ENCODE peak calls at places on chromosomes 16 and 17, in eight cellular contexts. One of them, this sample, is unnamed.

GRCh38 chr17:50111687-50112655 is 16.8 kb downstream of the PDK2 start:
- DNase-seq in GM23248: no peak
- DNase-seq in H9: peak; percentile 49
- DNase-seq in iris pigment epithelial cell: no peak
- DNase-seq in astrocyte of the spinal cord: no peak
- DNase-seq in NCI-H460: no peak
- DNase-seq in CD8-positive, alpha-beta memory T cell: no peak
- DNase-seq in H7: no peak
- DNase-seq in this sample: no peak

GRCh38 chr17:2124391-2124790 is 69.5 kb downstream of the HIC1 start:
- DNase-seq in GM23248: no peak
- DNase-seq in H9: no peak
- DNase-seq in iris pigment epithelial cell: peak; percentile 67
- DNase-seq in astrocyte of the spinal cord: peak; percentile 16
- DNase-seq in NCI-H460: no peak
- DNase-seq in CD8-positive, alpha-beta memory T cell: no peak
- DNase-seq in H7: peak; percentile 52
- DNase-seq in this sample: no peak

GRCh38 chr17:29592850-29593545 is at the start of gene ANKRD13B:
- DNase-seq in GM23248: peak; percentile 59
- DNase-seq in H9: no peak
- DNase-seq in iris pigment epithelial cell: no peak
- DNase-seq in astrocyte of the spinal cord: no peak
- DNase-seq in NCI-H460: no peak
- DNase-seq in CD8-positive, alpha-beta memory T cell: no peak
- DNase-seq in H7: peak; percentile 85
- DNase-seq in this sample: no peak

GRCh38 chr17:50573866-50574571 is 13.5 kb downstream of the CACNA1G start:
- DNase-seq in GM23248: no peak
- DNase-seq in H9: no peak
- DNase-seq in iris pigment epithelial cell: no peak
- DNase-seq in astrocyte of the spinal cord: no peak
- DNase-seq in NCI-H460: no peak
- DNase-seq in CD8-positive, alpha-beta memory T cell: no peak
- DNase-seq in H7: no peak
- DNase-seq in this sample: no peak

GRCh38 chr17:39755550-39756375 is 18.0 kb downstream of the GRB7 start:
- DNase-seq in GM23248: peak; percentile 25
- DNase-seq in H9: peak; percentile 34
- DNase-seq in iris pigment epithelial cell: peak; percentile 26
- DNase-seq in astrocyte of the spinal cord: no peak
- DNase-seq in NCI-H460: no peak
- DNase-seq in CD8-positive, alpha-beta memory T cell: peak; percentile 73
- DNase-seq in H7: peak; percentile 57
- DNase-seq in this sample: no peak

GRCh38 chr17:47955497-47956461 is 1.9 kb downstream of the PRR15L start:
- DNase-seq in GM23248: no peak
- DNase-seq in H9: no peak
- DNase-seq in iris pigment epithelial cell: no peak
- DNase-seq in astrocyte of the spinal cord: no peak
- DNase-seq in NCI-H460: no peak
- DNase-seq in CD8-positive, alpha-beta memory T cell: no peak
- DNase-seq in H7: no peak
- DNase-seq in this sample: no peak

GRCh38 chr17:67637901-67638641 is 79.7 kb upstream of the NOL11 start:
- DNase-seq in GM23248: no peak
- DNase-seq in H9: no peak
- DNase-seq in iris pigment epithelial cell: no peak
- DNase-seq in astrocyte of the spinal cord: no peak
- DNase-seq in NCI-H460: no peak
- DNase-seq in CD8-positive, alpha-beta memory T cell: no peak
- DNase-seq in H7: no peak
- DNase-seq in this sample: no peak

GRCh38 chr17:49315974-49316570 is 46.0 kb downstream of the ZNF652 start:
- DNase-seq in GM23248: peak; percentile 55
- DNase-seq in H9: no peak
- DNase-seq in iris pigment epithelial cell: no peak
- DNase-seq in astrocyte of the spinal cord: peak; percentile 18
- DNase-seq in NCI-H460: no peak
- DNase-seq in CD8-positive, alpha-beta memory T cell: no peak
- DNase-seq in H7: no peak
- DNase-seq in this sample: no peak

GRCh38 chr16:78428193-78428592 is 328.7 kb downstream of the WWOX start:
- DNase-seq in GM23248: no peak
- DNase-seq in H9: no peak
- DNase-seq in iris pigment epithelial cell: no peak
- DNase-seq in astrocyte of the spinal cord: no peak
- DNase-seq in NCI-H460: no peak
- DNase-seq in CD8-positive, alpha-beta memory T cell: no peak
- DNase-seq in H7: no peak
- DNase-seq in this sample: no peak

GRCh38 chr16:4734063-4734729 is at the start of the genes ANKS3 and DNAAF8:
- DNase-seq in GM23248: peak; percentile 100
- DNase-seq in H9: peak; percentile 98
- DNase-seq in iris pigment epithelial cell: peak; percentile 99
- DNase-seq in astrocyte of the spinal cord: peak; percentile 97
- DNase-seq in NCI-H460: peak; percentile 97
- DNase-seq in CD8-positive, alpha-beta memory T cell: peak; percentile 79
- DNase-seq in H7: peak; percentile 99
- DNase-seq in this sample: peak; percentile 96

GRCh38 chr16:30142672-30143346 is 19.8 kb upstream of the MAPK3 start:
- DNase-seq in GM23248: peak; percentile 5
- DNase-seq in H9: peak; percentile 30
- DNase-seq in iris pigment epithelial cell: no peak
- DNase-seq in astrocyte of the spinal cord: no peak
- DNase-seq in NCI-H460: peak; percentile 27
- DNase-seq in CD8-positive, alpha-beta memory T cell: peak; percentile 45
- DNase-seq in H7: no peak
- DNase-seq in this sample: no peak

GRCh38 chr16:70774261-70774660 is 26.7 kb downstream of the VAC14 start:
- DNase-seq in GM23248: no peak
- DNase-seq in H9: no peak
- DNase-seq in iris pigment epithelial cell: no peak
- DNase-seq in astrocyte of the spinal cord: no peak
- DNase-seq in NCI-H460: no peak
- DNase-seq in CD8-positive, alpha-beta memory T cell: no peak
- DNase-seq in H7: no peak
- DNase-seq in this sample: no peak

GRCh38 chr17:81545160-81545949 is 6.8 kb downstream of the FAAP100 start:
- DNase-seq in GM23248: no peak
- DNase-seq in H9: no peak
- DNase-seq in iris pigment epithelial cell: no peak
- DNase-seq in astrocyte of the spinal cord: no peak
- DNase-seq in NCI-H460: no peak
- DNase-seq in CD8-positive, alpha-beta memory T cell: no peak
- DNase-seq in H7: no peak
- DNase-seq in this sample: no peak

GRCh38 chr17:6427284-6427781 is 7.6 kb downstream of the AIPL1 start:
- DNase-seq in GM23248: peak; percentile 64
- DNase-seq in H9: no peak
- DNase-seq in iris pigment epithelial cell: peak; percentile 71
- DNase-seq in astrocyte of the spinal cord: peak; percentile 34
- DNase-seq in NCI-H460: no peak
- DNase-seq in CD8-positive, alpha-beta memory T cell: peak; percentile 52
- DNase-seq in H7: no peak
- DNase-seq in this sample: no peak

GRCh38 chr16:87836844-87837581 is 32.3 kb downstream of the SLC7A5 start:
- DNase-seq in GM23248: no peak
- DNase-seq in H9: no peak
- DNase-seq in iris pigment epithelial cell: no peak
- DNase-seq in astrocyte of the spinal cord: no peak
- DNase-seq in NCI-H460: no peak
- DNase-seq in CD8-positive, alpha-beta memory T cell: no peak
- DNase-seq in H7: no peak
- DNase-seq in this sample: no peak

GRCh38 chr17:16351831-16352230 is 1.4 kb downstream of the CENPV start:
- DNase-seq in GM23248: peak; percentile 72
- DNase-seq in H9: no peak
- DNase-seq in iris pigment epithelial cell: peak; percentile 77
- DNase-seq in astrocyte of the spinal cord: peak; percentile 43
- DNase-seq in NCI-H460: no peak
- DNase-seq in CD8-positive, alpha-beta memory T cell: no peak
- DNase-seq in H7: no peak
- DNase-seq in this sample: no peak

GRCh38 chr17:33901085-33901484 is 354.0 kb upstream of the CCL2 start:
- DNase-seq in GM23248: no peak
- DNase-seq in H9: no peak
- DNase-seq in iris pigment epithelial cell: no peak
- DNase-seq in astrocyte of the spinal cord: no peak
- DNase-seq in NCI-H460: no peak
- DNase-seq in CD8-positive, alpha-beta memory T cell: no peak
- DNase-seq in H7: peak; percentile 15
- DNase-seq in this sample: no peak

GRCh38 chr17:76948726-76949342 is 80.6 kb downstream of the MGAT5B start:
- DNase-seq in GM23248: no peak
- DNase-seq in H9: no peak
- DNase-seq in iris pigment epithelial cell: no peak
- DNase-seq in astrocyte of the spinal cord: no peak
- DNase-seq in NCI-H460: no peak
- DNase-seq in CD8-positive, alpha-beta memory T cell: no peak
- DNase-seq in H7: peak; percentile 55
- DNase-seq in this sample: no peak

GRCh38 chr16:9049241-9049640 is 42.2 kb upstream of the HAPSTR1 start:
- DNase-seq in GM23248: peak; percentile 87
- DNase-seq in H9: no peak
- DNase-seq in iris pigment epithelial cell: peak; percentile 93
- DNase-seq in astrocyte of the spinal cord: peak; percentile 78
- DNase-seq in NCI-H460: no peak
- DNase-seq in CD8-positive, alpha-beta memory T cell: no peak
- DNase-seq in H7: no peak
- DNase-seq in this sample: no peak

GRCh38 chr17:82351254-82351712 is 7.8 kb upstream of the TEX19 start:
- DNase-seq in GM23248: no peak
- DNase-seq in H9: no peak
- DNase-seq in iris pigment epithelial cell: no peak
- DNase-seq in astrocyte of the spinal cord: no peak
- DNase-seq in NCI-H460: no peak
- DNase-seq in CD8-positive, alpha-beta memory T cell: no peak
- DNase-seq in H7: no peak
- DNase-seq in this sample: no peak

GRCh38 chr16:73846292-73846849 is 450.2 kb upstream of the PSMD7 start:
- DNase-seq in GM23248: peak; percentile 1
- DNase-seq in H9: peak; percentile 52
- DNase-seq in iris pigment epithelial cell: no peak
- DNase-seq in astrocyte of the spinal cord: no peak
- DNase-seq in NCI-H460: no peak
- DNase-seq in CD8-positive, alpha-beta memory T cell: no peak
- DNase-seq in H7: peak; percentile 36
- DNase-seq in this sample: no peak

GRCh38 chr17:61387511-61388305 is 11.9 kb upstream of the TBX2 start:
- DNase-seq in GM23248: no peak
- DNase-seq in H9: no peak
- DNase-seq in iris pigment epithelial cell: no peak
- DNase-seq in astrocyte of the spinal cord: no peak
- DNase-seq in NCI-H460: no peak
- DNase-seq in CD8-positive, alpha-beta memory T cell: no peak
- DNase-seq in H7: no peak
- DNase-seq in this sample: no peak

GRCh38 chr17:4136373-4136772 is 6.5 kb downstream of the ZZEF1 start:
- DNase-seq in GM23248: no peak
- DNase-seq in H9: no peak
- DNase-seq in iris pigment epithelial cell: peak; percentile 52
- DNase-seq in astrocyte of the spinal cord: peak; percentile 60
- DNase-seq in NCI-H460: no peak
- DNase-seq in CD8-positive, alpha-beta memory T cell: no peak
- DNase-seq in H7: no peak
- DNase-seq in this sample: no peak

GRCh38 chr17:55320594-55321506 is 56.1 kb downstream of the HLF start:
- DNase-seq in GM23248: no peak
- DNase-seq in H9: no peak
- DNase-seq in iris pigment epithelial cell: no peak
- DNase-seq in astrocyte of the spinal cord: no peak
- DNase-seq in NCI-H460: no peak
- DNase-seq in CD8-positive, alpha-beta memory T cell: no peak
- DNase-seq in H7: no peak
- DNase-seq in this sample: no peak

GRCh38 chr16:28291651-28292626 is at the start of gene SBK1:
- DNase-seq in GM23248: peak; percentile 67
- DNase-seq in H9: peak; percentile 80
- DNase-seq in iris pigment epithelial cell: peak; percentile 53
- DNase-seq in astrocyte of the spinal cord: peak; percentile 33
- DNase-seq in NCI-H460: peak; percentile 63
- DNase-seq in CD8-positive, alpha-beta memory T cell: peak; percentile 87
- DNase-seq in H7: peak; percentile 99
- DNase-seq in this sample: no peak

GRCh38 chr17:79042421-79043190 is 18.6 kb downstream of the C1QTNF1 start:
- DNase-seq in GM23248: peak; percentile 82
- DNase-seq in H9: peak; percentile 81
- DNase-seq in iris pigment epithelial cell: peak; percentile 44
- DNase-seq in astrocyte of the spinal cord: peak; percentile 12
- DNase-seq in NCI-H460: peak; percentile 56
- DNase-seq in CD8-positive, alpha-beta memory T cell: peak; percentile 49
- DNase-seq in H7: peak; percentile 94
- DNase-seq in this sample: no peak

GRCh38 chr17:73641779-73642580 is 2.3 kb downstream of the SDK2 start:
- DNase-seq in GM23248: no peak
- DNase-seq in H9: no peak
- DNase-seq in iris pigment epithelial cell: no peak
- DNase-seq in astrocyte of the spinal cord: no peak
- DNase-seq in NCI-H460: no peak
- DNase-seq in CD8-positive, alpha-beta memory T cell: no peak
- DNase-seq in H7: peak; percentile 52
- DNase-seq in this sample: no peak

GRCh38 chr17:38667099-38667786 is 7.5 kb downstream of the EPOP start:
- DNase-seq in GM23248: peak; percentile 84
- DNase-seq in H9: peak; percentile 89
- DNase-seq in iris pigment epithelial cell: peak; percentile 67
- DNase-seq in astrocyte of the spinal cord: peak; percentile 68
- DNase-seq in NCI-H460: peak; percentile 72
- DNase-seq in CD8-positive, alpha-beta memory T cell: peak; percentile 39
- DNase-seq in H7: peak; percentile 88
- DNase-seq in this sample: peak; percentile 32

GRCh38 chr16:49011807-49012345 is 269.8 kb downstream of the CBLN1 start:
- DNase-seq in GM23248: no peak
- DNase-seq in H9: no peak
- DNase-seq in iris pigment epithelial cell: no peak
- DNase-seq in astrocyte of the spinal cord: no peak
- DNase-seq in NCI-H460: no peak
- DNase-seq in CD8-positive, alpha-beta memory T cell: no peak
- DNase-seq in H7: no peak
- DNase-seq in this sample: no peak

GRCh38 chr16:17548825-17549224 is 78.1 kb upstream of the XYLT1 start:
- DNase-seq in GM23248: no peak
- DNase-seq in H9: no peak
- DNase-seq in iris pigment epithelial cell: no peak
- DNase-seq in astrocyte of the spinal cord: no peak
- DNase-seq in NCI-H460: no peak
- DNase-seq in CD8-positive, alpha-beta memory T cell: no peak
- DNase-seq in H7: no peak
- DNase-seq in this sample: no peak

GRCh38 chr16:66205287-66206167 is 161.0 kb upstream of the CDH5 start:
- DNase-seq in GM23248: peak; percentile 70
- DNase-seq in H9: no peak
- DNase-seq in iris pigment epithelial cell: peak; percentile 33
- DNase-seq in astrocyte of the spinal cord: peak; percentile 3
- DNase-seq in NCI-H460: peak; percentile 12
- DNase-seq in CD8-positive, alpha-beta memory T cell: no peak
- DNase-seq in H7: peak; percentile 24
- DNase-seq in this sample: no peak

GRCh38 chr16:56600398-56600999 is 7.9 kb upstream of the MT2A start:
- DNase-seq in GM23248: peak; percentile 83
- DNase-seq in H9: no peak
- DNase-seq in iris pigment epithelial cell: peak; percentile 65
- DNase-seq in astrocyte of the spinal cord: peak; percentile 55
- DNase-seq in NCI-H460: peak; percentile 76
- DNase-seq in CD8-positive, alpha-beta memory T cell: peak; percentile 31
- DNase-seq in H7: peak; percentile 62
- DNase-seq in this sample: no peak

GRCh38 chr17:72591500-72592241 is 470.9 kb downstream of the SOX9 start:
- DNase-seq in GM23248: peak; percentile 59
- DNase-seq in H9: peak; percentile 63
- DNase-seq in iris pigment epithelial cell: peak; percentile 33
- DNase-seq in astrocyte of the spinal cord: peak; percentile 45
- DNase-seq in NCI-H460: no peak
- DNase-seq in CD8-positive, alpha-beta memory T cell: no peak
- DNase-seq in H7: peak; percentile 71
- DNase-seq in this sample: no peak

GRCh38 chr17:10516638-10517037 is 1.7 kb downstream of the MYH1 start:
- DNase-seq in GM23248: no peak
- DNase-seq in H9: no peak
- DNase-seq in iris pigment epithelial cell: no peak
- DNase-seq in astrocyte of the spinal cord: no peak
- DNase-seq in NCI-H460: no peak
- DNase-seq in CD8-positive, alpha-beta memory T cell: no peak
- DNase-seq in H7: no peak
- DNase-seq in this sample: no peak